ENCODE peak calls at places on chromosomes 2 and 18, in four cellular contexts. N is CD4-positive, alpha-beta memory T cell; H is colonic mucosa; A is transverse colon. M is an unnamed sample.

GRCh38 chr2:189116059-189116458 is 63.5 kb downstream of the COL5A2 start:
- DNase-seq in N (no peak), H (no peak), A (no peak), M (peak; percentile 21)

GRCh38 chr18:7535436-7536190 is 31.5 kb upstream of the PTPRM start:
- DNase-seq in N (no peak), H (no peak), A (no peak), M (no peak)

GRCh38 chr18:6543330-6543908 is 128.7 kb upstream of the L3MBTL4 start:
- DNase-seq in N (no peak), H (no peak), A (no peak), M (no peak)

GRCh38 chr18:24426073-24426397 is 435 bp upstream of the IMPACT start:
- DNase-seq in N (no peak), H (no peak), A (no peak), M (no peak)

GRCh38 chr2:127597984-127598380 is 48.0 kb upstream of the GPR17 start:
- DNase-seq in N (no peak), H (no peak), A (no peak), M (no peak)

GRCh38 chr2:142306126-142306525 is 175.3 kb upstream of the LRP1B start:
- DNase-seq in N (no peak), H (no peak), A (no peak), M (no peak)

GRCh38 chr18:58993260-58993659 is 128.6 kb downstream of the ZNF532 start:
- DNase-seq in N (no peak), H (no peak), A (no peak), M (no peak)

GRCh38 chr2:41949091-41949490 is 98.7 kb upstream of the PKDCC start:
- DNase-seq in N (no peak), H (no peak), A (no peak), M (no peak)

GRCh38 chr2:108993095-108993937 is 4.3 kb upstream of the EDAR start:
- DNase-seq in N (no peak), H (no peak), A (no peak), M (no peak)

GRCh38 chr2:80288576-80288975 is 16.0 kb downstream of the LRRTM1 start:
- DNase-seq in N (no peak), H (no peak), A (no peak), M (no peak)

GRCh38 chr18:24369420-24369819 is 28.2 kb downstream of the OSBPL1A start:
- DNase-seq in N (no peak), H (no peak), A (no peak), M (no peak)

GRCh38 chr18:10207682-10208081 is 246.8 kb upstream of the APCDD1 start:
- DNase-seq in N (no peak), H (no peak), A (no peak), M (no peak)

GRCh38 chr2:207937253-207937652 is 88.1 kb downstream of the PLEKHM3 start:
- DNase-seq in N (no peak), H (no peak), A (no peak), M (no peak)

GRCh38 chr2:104873689-104874054 is 19.8 kb downstream of the POU3F3 start:
- DNase-seq in N (no peak), H (no peak), A (no peak), M (no peak)

GRCh38 chr2:214469728-214470127 is 58.9 kb downstream of the VWC2L start:
- DNase-seq in N (no peak), H (no peak), A (no peak), M (no peak)

GRCh38 chr18:41370740-41371623 is 584.1 kb upstream of the PIK3C3 start:
- DNase-seq in N (no peak), H (no peak), A (no peak), M (no peak)

GRCh38 chr2:175203621-175204496 is 22.3 kb upstream of the ATP5MC3 start:
- DNase-seq in N (peak; percentile 22), H (peak; percentile 33), A (peak; percentile 46), M (peak; percentile 75)

GRCh38 chr2:7180641-7181370 is 263.6 kb downstream of the RNF144A start:
- DNase-seq in N (no peak), H (no peak), A (no peak), M (no peak)

GRCh38 chr2:74743778-74744177 is 89.7 kb downstream of the SEMA4F start:
- DNase-seq in N (no peak), H (no peak), A (no peak), M (no peak)

GRCh38 chr2:74746480-74746879 is 87.4 kb upstream of the HK2 start:
- DNase-seq in N (no peak), H (no peak), A (no peak), M (no peak)

GRCh38 chr2:74743039-74743438 is 89.0 kb downstream of the SEMA4F start:
- DNase-seq in N (no peak), H (no peak), A (no peak), M (no peak)

GRCh38 chr2:74745766-74746165 is 88.2 kb upstream of the HK2 start:
- DNase-seq in N (no peak), H (peak; percentile 45), A (peak; percentile 38), M (no peak)

GRCh38 chr2:74744731-74745505 is 89.0 kb upstream of the HK2 start:
- DNase-seq in N (no peak), H (no peak), A (no peak), M (no peak)
- H3K4me3 ChIP-seq in N (no peak overlapping the region), H (no peak overlapping the region), A (no peak overlapping the region), M (no peak overlapping the region)

GRCh38 chr18:76494181-76494540 is 881 bp downstream of the ZNF516 start:
- DNase-seq in N (peak; percentile 6), H (peak; percentile 65), A (peak; percentile 50), M (peak; percentile 42)

GRCh38 chr18:76493213-76494107 is 1.6 kb downstream of the ZNF516 start:
- DNase-seq in N (peak; percentile 15), H (peak; percentile 60), A (no peak), M (peak; percentile 68)

GRCh38 chr18:76496200-76496890 is 1.3 kb upstream of the ZNF516 start:
- DNase-seq in N (peak; percentile 35), H (peak; percentile 74), A (peak; percentile 72), M (peak; percentile 54)

GRCh38 chr18:76494541-76495403 is at the start of gene ZNF516:
- DNase-seq in N (peak; percentile 22), H (peak; percentile 45), A (no peak), M (peak; percentile 71)

DNA sequence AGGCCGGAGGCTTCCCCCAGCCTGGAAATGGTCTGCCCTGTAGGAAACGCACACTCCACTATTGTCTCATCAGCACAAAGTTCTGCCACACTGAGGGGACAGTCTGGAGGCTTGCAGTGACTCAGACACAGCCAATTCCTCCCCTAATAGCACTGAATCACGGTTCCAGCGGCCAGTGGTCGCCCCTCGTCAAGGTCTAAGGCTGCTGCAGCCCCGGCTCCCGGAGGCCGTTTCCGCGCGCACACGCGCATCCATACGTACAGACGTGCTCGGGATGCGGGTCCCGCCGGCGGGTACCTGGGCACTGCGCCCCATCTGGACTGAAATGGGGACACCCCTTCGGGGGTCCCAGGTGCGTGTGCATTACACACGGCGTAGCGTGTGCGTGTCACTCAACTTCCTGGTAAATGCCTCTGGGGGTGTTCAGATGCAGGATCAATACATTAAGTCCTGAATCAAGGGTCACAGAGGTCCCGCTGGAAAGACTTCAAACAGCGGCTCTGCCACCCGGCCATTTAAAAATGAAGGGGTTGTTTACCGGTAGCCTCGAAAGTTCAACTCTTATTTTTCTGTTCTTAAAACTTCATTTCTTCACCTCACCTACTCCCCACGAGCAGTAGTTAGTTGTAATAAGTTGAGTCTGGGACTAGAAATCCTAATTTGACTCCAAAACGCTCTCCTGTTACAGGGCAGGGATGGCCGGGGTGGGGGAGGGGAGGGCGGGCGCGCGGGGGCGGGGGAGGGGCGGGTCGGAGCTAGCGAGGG is 575 bp upstream of the ZNF516 start:
- DNase-seq in N (peak; percentile 27), H (peak; percentile 55), A (peak; percentile 57), M (peak; percentile 2)
- H3K27me3 ChIP-seq in N (peaks cover 13% of the 10 kb centered on the region), H (no peaks in the 10 kb centered on the region), A (no peaks in the 10 kb centered on the region), M (no peaks in the 10 kb centered on the region)

DNA sequence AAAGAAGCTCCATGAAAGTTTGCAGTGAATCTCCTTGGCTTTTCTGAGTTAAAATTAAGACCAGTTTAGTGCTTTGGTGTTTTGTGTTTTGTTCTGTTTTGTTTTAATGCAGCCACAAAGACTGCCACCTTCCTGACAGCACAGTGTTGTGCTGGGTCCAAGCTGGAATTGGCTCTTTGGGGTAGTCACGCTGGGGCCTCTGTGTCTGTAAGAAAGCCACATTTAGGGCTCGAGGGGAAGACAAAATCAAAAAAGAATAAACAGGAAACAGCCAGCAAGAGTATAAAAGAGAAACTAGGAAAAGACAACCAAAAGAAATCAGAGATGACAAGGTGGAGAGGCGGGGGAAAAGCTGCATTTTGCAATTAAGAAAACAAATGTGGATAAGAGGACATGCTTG is 396.3 kb downstream of the ARHGAP15 start:
- DNase-seq in N (no peak), H (no peak), A (no peak), M (no peak)
- H3K4me3 ChIP-seq in N (no peak overlapping the region), H (no peak overlapping the region), A (no peak overlapping the region), M (no peak overlapping the region)

GRCh38 chr2:119520696-119521436 is 3.4 kb downstream of the SCTR start:
- DNase-seq in N (no peak), H (no peak), A (no peak), M (no peak)
- H3K27me3 ChIP-seq in N (peaks cover 3% of the 10 kb centered on the region), H (peaks cover 21% of the 10 kb centered on the region), A (peaks cover 44% of the 10 kb centered on the region), M (peaks cover 29% of the 10 kb centered on the region)

GRCh38 chr2:205644018-205644417 is 38.3 kb upstream of the NRP2 start:
- DNase-seq in N (no peak), H (no peak), A (no peak), M (no peak)
- H3K4me3 ChIP-seq in N (no peak overlapping the region), H (no peak overlapping the region), A (no peak overlapping the region), M (no peak overlapping the region)

DNA sequence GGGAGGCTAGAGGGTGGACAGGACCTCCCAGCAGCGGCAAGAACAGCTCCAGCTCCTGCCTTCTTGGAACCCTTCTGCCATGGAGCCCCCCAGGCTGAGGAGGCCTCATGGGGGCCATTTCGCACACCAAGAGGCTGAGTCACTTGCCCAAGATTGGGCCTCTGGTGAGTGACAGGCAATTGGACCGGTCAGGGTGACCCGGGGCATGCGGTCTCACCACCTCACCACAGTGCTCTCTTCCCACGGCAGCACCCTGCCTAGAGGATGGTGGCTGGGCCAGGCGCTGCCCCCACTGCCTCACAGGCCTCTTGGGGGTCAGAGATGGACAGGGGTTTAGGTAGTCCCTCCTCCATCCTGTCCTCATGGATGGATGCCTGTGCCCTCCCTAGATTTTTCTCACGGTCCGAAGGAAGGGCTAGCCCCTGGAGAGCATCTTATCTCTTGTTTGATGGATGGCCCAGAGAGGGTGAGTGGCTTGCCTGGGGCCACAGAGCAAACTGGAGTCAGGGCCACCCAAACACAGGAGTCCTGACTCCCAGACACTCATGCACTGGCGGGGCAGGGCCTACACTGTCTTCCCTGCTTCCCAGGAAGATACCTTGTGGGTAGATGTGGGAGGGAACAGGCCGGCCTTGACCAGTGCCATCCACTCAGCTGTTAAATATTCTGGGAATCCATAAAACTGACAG is 119.2 kb downstream of the INHBB start:
- DNase-seq in N (no peak), H (no peak), A (no peak), M (no peak)
- H3K27me3 ChIP-seq in N (no peaks in the 10 kb centered on the region), H (no peaks in the 10 kb centered on the region), A (peaks cover 5% of the 10 kb centered on the region), M (no peaks in the 10 kb centered on the region)